ENCODE peak calls at places on chromosomes 4 and X, in ten cellular contexts. J is heart right ventricle, W is DND-41, F is transverse colon, K is colonic mucosa, Z is ovary, N is Peyer's patch, V is left ventricle myocardium inferior, D is IMR-90, O is uterus. S is an unnamed sample.

GRCh38 chrX:41435708-41436107 is 11.4 kb upstream of the NYX start:
- DNase-seq in Z (no peak), O (no peak), N (no peak), K (no peak), F (no peak), D (no peak), V (no peak), W (no peak), J (no peak), S (no peak)

GRCh38 chr4:38155589-38156294 is 195.5 kb downstream of the PTTG2 start:
- DNase-seq in V (no peak), D (no peak), F (no peak), N (no peak), O (no peak), K (peak; percentile 38), W (no peak), Z (no peak), J (no peak), S (no peak)

GRCh38 chr4:151389316-151389715 is 19.7 kb upstream of the FHIP1A start:
- DNase-seq in N (no peak), Z (no peak), W (no peak), V (no peak), J (no peak), D (no peak), K (no peak), O (no peak), F (no peak), S (no peak)

GRCh38 chr4:94690851-94691254 is 66.9 kb upstream of the BMPR1B start:
- DNase-seq in O (no peak), V (no peak), D (peak; percentile 51), F (no peak), K (no peak), Z (no peak), N (no peak), J (no peak), W (no peak), S (no peak)

GRCh38 chr4:143559757-143560147 is 46.2 kb downstream of the SMARCA5 start:
- DNase-seq in J (no peak), F (no peak), D (no peak), N (no peak), Z (peak; percentile 25), W (no peak), V (no peak), K (no peak), O (no peak), S (no peak)

GRCh38 chrX:14027031-14027430 is 2.7 kb downstream of the GEMIN8 start:
- DNase-seq in J (peak; percentile 9), Z (peak; percentile 23), K (no peak), V (peak; percentile 14), W (peak; percentile 8), N (no peak), F (no peak), D (peak; percentile 35), O (no peak), S (no peak)

GRCh38 chrX:68018248-68019203 is 414.8 kb downstream of the OPHN1 start:
- DNase-seq in Z (no peak), J (no peak), K (no peak), O (no peak), V (no peak), F (no peak), W (no peak), D (peak; percentile 32), N (no peak), S (no peak)

GRCh38 chr4:25486171-25486570 is 109.1 kb downstream of the ANAPC4 start:
- DNase-seq in W (no peak), O (no peak), Z (no peak), K (no peak), N (no peak), V (no peak), D (no peak), J (no peak), F (no peak), S (no peak)

DNA sequence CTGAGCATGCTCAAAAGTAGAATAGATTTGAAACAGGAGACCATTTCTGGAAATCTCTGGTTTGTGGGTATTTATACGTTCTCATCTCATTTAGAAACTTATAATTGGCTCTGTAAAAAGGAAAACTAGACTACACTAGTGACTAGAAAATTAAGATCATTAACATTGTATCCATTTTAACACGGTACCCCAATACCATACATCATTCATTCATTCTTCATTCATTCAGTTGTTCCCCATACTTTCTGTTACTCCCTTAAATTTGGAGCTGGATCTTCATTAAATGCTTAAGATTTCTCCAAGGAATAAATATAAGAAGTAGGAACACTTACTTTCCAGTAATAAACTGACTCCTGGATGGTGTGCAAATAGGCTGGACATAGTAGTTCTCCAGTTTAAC is 1.3 kb downstream of the ARSJ start:
- DNase-seq in N (no peak), Z (no peak), V (no peak), K (no peak), F (no peak), D (no peak), O (no peak), J (no peak), W (no peak), S (no peak)
- H3K4me1 ChIP-seq in N (peaks cover 5% of the 10 kb centered on the region), Z (peaks cover 2% of the 10 kb centered on the region), V (peaks cover 19% of the 10 kb centered on the region), K (no peaks in the 10 kb centered on the region), F (no peaks in the 10 kb centered on the region), D (peaks cover 8% of the 10 kb centered on the region), O (no peaks in the 10 kb centered on the region), J (peaks cover 12% of the 10 kb centered on the region), W (no peaks in the 10 kb centered on the region), S (peaks cover 4% of the 10 kb centered on the region)

GRCh38 chr4:175051974-175052373 is 133.8 kb downstream of the ADAM29 start:
- DNase-seq in K (no peak), N (no peak), D (no peak), Z (no peak), W (no peak), F (no peak), V (no peak), O (no peak), J (no peak), S (no peak)

DNA sequence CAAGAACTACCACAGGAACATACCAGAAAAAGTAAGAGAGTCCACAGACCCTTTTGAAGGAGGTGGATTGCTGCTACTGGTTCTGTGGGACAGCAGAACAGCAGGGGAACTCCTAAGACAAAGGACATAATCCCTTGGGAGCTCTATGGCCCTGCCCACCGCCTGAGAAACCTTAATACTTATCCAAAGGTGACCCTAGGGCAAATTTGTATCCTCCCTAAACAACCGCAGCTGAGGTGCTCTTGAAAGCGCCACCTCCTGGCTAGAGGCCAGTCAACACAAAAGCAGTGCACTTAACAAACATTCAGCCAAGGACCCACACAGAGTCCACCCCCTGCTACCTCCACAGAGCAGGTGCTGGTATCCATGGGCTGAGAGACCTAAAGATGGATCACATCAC is 136.8 kb downstream of the ADAM29 start:
- DNase-seq in F (no peak), K (no peak), O (no peak), V (no peak), W (no peak), N (no peak), D (no peak), Z (no peak), J (no peak), S (no peak)
- TF ChIP-seq CTCF in F (no peak), K (no peak), O (no peak), V (no peak), W (no peak), N (no peak), D (no peak), Z (no peak), J (no peak), S (no peak)

GRCh38 chr4:182246401-182247205 is 3.4 kb downstream of the TENM3 start:
- DNase-seq in D (peak; percentile 78), W (no peak), J (no peak), O (no peak), N (no peak), F (no peak), K (no peak), V (no peak), Z (no peak), S (peak; percentile 51)

GRCh38 chr4:182251116-182251515 is 7.9 kb downstream of the TENM3 start:
- DNase-seq in J (no peak), O (no peak), N (no peak), W (no peak), F (no peak), V (no peak), K (no peak), D (no peak), Z (no peak), S (no peak)

GRCh38 chr4:182248295-182248694 is 5.1 kb downstream of the TENM3 start:
- DNase-seq in Z (no peak), D (no peak), J (no peak), K (no peak), O (no peak), V (no peak), N (no peak), W (no peak), F (no peak), S (no peak)

GRCh38 chr4:182254381-182254780 is 11.2 kb downstream of the TENM3 start:
- DNase-seq in F (no peak), K (no peak), V (no peak), J (no peak), W (no peak), N (no peak), O (no peak), Z (no peak), D (no peak), S (no peak)

GRCh38 chr4:182250446-182250845 is 7.2 kb downstream of the TENM3 start:
- DNase-seq in K (no peak), F (no peak), N (no peak), D (no peak), J (no peak), Z (no peak), W (no peak), O (no peak), V (no peak), S (no peak)
- H3K36me3 ChIP-seq in K (no peaks in the 10 kb centered on the region), F (no peaks in the 10 kb centered on the region), N (no peaks in the 10 kb centered on the region), D (no peaks in the 10 kb centered on the region), J (no peaks in the 10 kb centered on the region), Z (no peaks in the 10 kb centered on the region), W (no peaks in the 10 kb centered on the region), O (no peaks in the 10 kb centered on the region), V (no peaks in the 10 kb centered on the region), S (no peaks in the 10 kb centered on the region)

GRCh38 chr4:173332963-173333657 is 1.0 kb downstream of the HMGB2 start:
- DNase-seq in N (no peak), V (no peak), D (peak; percentile 1), F (no peak), Z (no peak), J (no peak), K (no peak), W (no peak), O (no peak), S (no peak)

GRCh38 chr4:173328236-173328901 is 5.8 kb downstream of the HMGB2 start:
- DNase-seq in V (no peak), J (no peak), O (no peak), W (no peak), F (no peak), K (no peak), N (no peak), D (peak; percentile 7), Z (no peak), S (no peak)

GRCh38 chr4:173332021-173332487 is 2.1 kb downstream of the HMGB2 start:
- DNase-seq in F (no peak), D (peak; percentile 16), N (no peak), Z (no peak), O (no peak), J (no peak), W (no peak), K (no peak), V (no peak), S (no peak)

GRCh38 chr4:173333658-173334084 is 487 bp downstream of the HMGB2 start:
- DNase-seq in O (peak; percentile 71), D (peak; percentile 19), V (peak; percentile 68), N (peak; percentile 77), Z (peak; percentile 82), W (peak; percentile 79), F (peak; percentile 58), J (peak; percentile 59), K (peak; percentile 65), S (peak; percentile 67)

DNA sequence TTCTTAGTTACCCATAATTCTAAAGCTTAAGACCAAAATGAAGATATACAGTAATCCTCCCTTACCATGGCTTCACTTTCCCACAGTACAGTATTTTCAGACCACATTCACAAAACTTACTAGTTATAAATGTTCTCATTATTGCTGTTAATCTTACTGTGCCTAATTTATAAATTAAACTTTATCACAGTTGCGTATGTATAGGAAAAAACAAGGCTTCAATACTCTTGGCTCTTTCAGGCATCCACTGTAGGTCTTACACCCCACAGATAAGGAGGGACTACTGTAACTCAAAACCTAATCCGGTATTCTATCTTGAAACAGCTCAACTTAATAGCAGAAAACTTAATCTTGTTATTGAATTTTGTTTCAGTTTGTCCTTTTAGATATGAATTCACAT is 3.6 kb downstream of the HMGB2 start:
- DNase-seq in D (no peak), V (no peak), W (no peak), J (no peak), O (no peak), K (no peak), F (no peak), N (no peak), Z (no peak), S (no peak)
- H3K4me1 ChIP-seq in D (no peaks in the 10 kb centered on the region), V (peaks cover 45% of the 10 kb centered on the region), W (peaks cover 35% of the 10 kb centered on the region), J (peaks cover 33% of the 10 kb centered on the region), O (peaks cover 14% of the 10 kb centered on the region), K (no peaks in the 10 kb centered on the region), F (peaks cover 17% of the 10 kb centered on the region), N (peaks cover 22% of the 10 kb centered on the region), Z (peaks cover 2% of the 10 kb centered on the region), S (no peaks in the 10 kb centered on the region)